ENCODE peak calls at places on chromosomes 12 and 14, in seven cellular contexts. J is nephron progenitor cell, E is ovary, S is astrocyte of the cerebellum, R is fibroblast of pulmonary artery, X is tibial nerve, H is lung. P is an unnamed sample.

GRCh38 chr14:28690029-28690683 is 76.4 kb upstream of the FOXG1 start:
- DNase-seq in H (no peak), S (no peak), E (no peak), J (no peak), R (no peak), X (no peak), P (no peak)

GRCh38 chr14:88613552-88614010 is 50.7 kb downstream of the ZC3H14 start:
- DNase-seq in S (peak; percentile 83), J (no peak), E (no peak), R (peak; percentile 44), X (no peak), H (no peak), P (peak; percentile 38)

GRCh38 chr12:52629251-52630103 is 11.1 kb upstream of the KRT73 start:
- DNase-seq in R (no peak), J (no peak), X (no peak), S (no peak), E (no peak), H (no peak), P (no peak)

GRCh38 chr14:105196228-105196960 is 15.3 kb upstream of the NUDT14 start:
- DNase-seq in R (no peak), E (no peak), S (no peak), J (peak; percentile 64), X (no peak), H (no peak), P (no peak)

GRCh38 chr14:105487986-105488777 is 1.5 kb downstream of the CRIP1 start:
- DNase-seq in S (no peak), R (no peak), H (no peak), X (no peak), E (peak; percentile 53), J (no peak), P (no peak)

GRCh38 chr12:47758834-47759690 is at the start of gene RAPGEF3:
- DNase-seq in E (peak; percentile 86), S (peak; percentile 46), J (peak; percentile 77), X (peak; percentile 73), H (peak; percentile 87), R (peak; percentile 79), P (peak; percentile 67)

GRCh38 chr12:118237053-118237665 is 101.2 kb downstream of the PEBP1 start:
- DNase-seq in R (no peak), H (no peak), X (no peak), S (no peak), J (no peak), E (no peak), P (no peak)

GRCh38 chr12:6947615-6948014 is 3.5 kb upstream of the PTPN6 start:
- DNase-seq in R (no peak), X (no peak), H (no peak), E (no peak), S (no peak), J (no peak), P (no peak)

GRCh38 chr14:103858063-103858820 is 10.9 kb upstream of the PPP1R13B start:
- DNase-seq in J (peak; percentile 42), E (no peak), X (no peak), S (no peak), R (no peak), H (no peak), P (no peak)

GRCh38 chr12:32486158-32486557 is 86.8 kb downstream of the FGD4 start:
- DNase-seq in R (no peak), J (no peak), X (no peak), E (no peak), H (no peak), S (no peak), P (no peak)

GRCh38 chr14:104081951-104082464 is 3.5 kb upstream of the ASPG start:
- DNase-seq in J (no peak), H (no peak), R (no peak), E (peak; percentile 19), S (no peak), X (no peak), P (no peak)

GRCh38 chr12:97640826-97641225 is 178.2 kb downstream of the RMST start:
- DNase-seq in J (no peak), S (no peak), X (no peak), E (no peak), H (no peak), R (no peak), P (no peak)

GRCh38 chr12:87413784-87414183 is 615.4 kb downstream of the C12orf50 start:
- DNase-seq in H (no peak), J (no peak), E (no peak), X (no peak), R (peak; percentile 94), S (peak; percentile 49), P (peak; percentile 73)

GRCh38 chr12:54657048-54657696 is 9.0 kb upstream of the DCD start:
- DNase-seq in J (no peak), X (no peak), E (no peak), R (no peak), H (no peak), S (no peak), P (no peak)

GRCh38 chr14:90846511-90846910 is 30.3 kb upstream of the TTC7B start:
- DNase-seq in J (no peak), S (no peak), E (no peak), R (no peak), X (no peak), H (no peak), P (peak; percentile 38)

GRCh38 chr12:48925218-48925871 is at the start of gene FKBP11:
- DNase-seq in E (peak; percentile 69), R (peak; percentile 57), H (peak; percentile 56), J (peak; percentile 59), S (no peak), X (peak; percentile 26), P (peak; percentile 22)

GRCh38 chr12:62006076-62006732 is 254.0 kb upstream of the USP15 start:
- DNase-seq in E (no peak), S (peak; percentile 9), J (peak; percentile 37), H (no peak), R (peak; percentile 55), X (peak; percentile 22), P (peak; percentile 40)

GRCh38 chr12:14454098-14454907 is 88.8 kb downstream of the ATF7IP start:
- DNase-seq in H (no peak), E (no peak), J (peak; percentile 9), X (no peak), S (no peak), R (peak; percentile 66), P (peak; percentile 54)

GRCh38 chr12:132700212-132700913 is 10.3 kb upstream of the PGAM5 start:
- DNase-seq in X (no peak), H (no peak), E (no peak), J (no peak), S (no peak), R (peak; percentile 36), P (peak; percentile 56)

GRCh38 chr12:4214912-4215861 is 58.4 kb upstream of the CCND2 start:
- DNase-seq in J (no peak), E (no peak), R (peak; percentile 21), S (no peak), H (peak; percentile 72), X (peak; percentile 50), P (no peak)

GRCh38 chr14:100778078-100778927 is 47.6 kb upstream of the MEG3 start:
- DNase-seq in X (no peak), J (no peak), R (no peak), S (no peak), H (no peak), E (no peak), P (no peak)

GRCh38 chr14:68607852-68608232 is 185.0 kb downstream of the ZFP36L1 start:
- DNase-seq in H (no peak), J (no peak), X (no peak), R (no peak), S (no peak), E (no peak), P (no peak)

GRCh38 chr14:57262117-57262516 is 6.6 kb downstream of the EXOC5 start:
- DNase-seq in H (no peak), J (no peak), R (no peak), E (no peak), X (no peak), S (no peak), P (no peak)

GRCh38 chr12:50740307-50740706 is 23.6 kb upstream of the ATF1 start:
- DNase-seq in H (no peak), J (no peak), S (no peak), R (peak; percentile 33), E (no peak), X (no peak), P (no peak)

GRCh38 chr14:68397827-68398226 is 395.0 kb downstream of the ZFP36L1 start:
- DNase-seq in E (no peak), R (peak; percentile 58), H (no peak), J (peak; percentile 25), X (no peak), S (no peak), P (no peak)

GRCh38 chr14:77653473-77653872 is 37.0 kb upstream of the SPTLC2 start:
- DNase-seq in S (no peak), X (no peak), J (no peak), E (no peak), R (no peak), H (no peak), P (no peak)
- TF ChIP-seq CTCF in S (peak; percentile 28), X (no peak), J (no peak), E (no peak), R (peak; percentile 24), H (no peak), P (peak; percentile 49)

GRCh38 chr12:120596901-120597300 is 15.7 kb upstream of the POP5 start:
- DNase-seq in H (no peak), S (no peak), R (no peak), E (no peak), X (no peak), J (no peak), P (no peak)

GRCh38 chr12:120597861-120598260 is 16.7 kb upstream of the POP5 start:
- DNase-seq in E (no peak), X (no peak), R (no peak), H (no peak), J (no peak), S (no peak), P (no peak)

GRCh38 chr12:120599672-120600537 is 18.7 kb upstream of the POP5 start:
- DNase-seq in H (no peak), R (no peak), X (no peak), S (no peak), J (peak; percentile 36), E (no peak), P (no peak)

GRCh38 chr12:120598674-120599463 is 17.7 kb upstream of the POP5 start:
- DNase-seq in X (no peak), J (no peak), S (no peak), R (no peak), E (no peak), H (no peak), P (peak; percentile 36)
- TF ChIP-seq CTCF in X (no peak), J (no peak), S (no peak), R (no peak), E (no peak), H (no peak), P (no peak)

GRCh38 chr12:2641209-2641608 is 153.6 kb upstream of the FKBP4 start:
- DNase-seq in H (no peak), S (no peak), J (no peak), E (no peak), X (peak; percentile 17), R (peak; percentile 38), P (peak; percentile 30)
- TF ChIP-seq CTCF in H (no peak), S (peak; percentile 33), J (no peak), E (no peak), X (no peak), R (peak; percentile 41), P (peak; percentile 68)

GRCh38 chr12:88805286-88805685 is 225.0 kb upstream of the KITLG start:
- DNase-seq in X (no peak), E (no peak), J (no peak), H (no peak), R (no peak), S (no peak), P (no peak)
- TF ChIP-seq CTCF in X (no peak), E (no peak), J (no peak), H (no peak), R (no peak), S (no peak), P (no peak)

P was measured in brain microvascular endothelial cell.